ENCODE peak calls at places on chromosomes 2 and 18, in four cellular contexts. One of them, this sample, is unnamed. For H3K4me1, the result is how much of the 10 kb centered on the place peaks cover.

GRCh38 chr2:109646961-109647360 is 32.8 kb downstream of the SOWAHC start:
- DNase-seq in uterus: no peak
- DNase-seq in sigmoid colon: no peak
- DNase-seq in IMR-90: no peak
- DNase-seq in this sample: no peak

GRCh38 chr2:1969701-1970015 is 225.3 kb upstream of the PXDN start:
- DNase-seq in uterus: no peak
- DNase-seq in sigmoid colon: no peak
- DNase-seq in IMR-90: no peak
- DNase-seq in this sample: no peak

GRCh38 chr2:206832886-206833285 is 67.5 kb downstream of the FASTKD2 start:
- DNase-seq in uterus: no peak
- DNase-seq in sigmoid colon: no peak
- DNase-seq in IMR-90: no peak
- DNase-seq in this sample: no peak

GRCh38 chr18:22703883-22704626 is 229.1 kb upstream of the RBBP8 start:
- DNase-seq in IMR-90: peak
- DNase-seq in uterus: no peak
- DNase-seq in sigmoid colon: no peak
- DNase-seq in this sample: no peak

GRCh38 chr2:144505245-144505801 is 14.6 kb downstream of the ZEB2 start:
- DNase-seq in uterus: no peak
- DNase-seq in IMR-90: no peak
- DNase-seq in sigmoid colon: no peak
- DNase-seq in this sample: no peak

GRCh38 chr2:205259131-205259530 is 423.2 kb upstream of the NRP2 start:
- DNase-seq in sigmoid colon: no peak
- DNase-seq in uterus: no peak
- DNase-seq in IMR-90: peak
- DNase-seq in this sample: no peak

GRCh38 chr2:105525201-105525600 is 126.3 kb upstream of the FHL2 start:
- DNase-seq in uterus: no peak
- DNase-seq in IMR-90: no peak
- DNase-seq in sigmoid colon: no peak
- DNase-seq in this sample: no peak

GRCh38 chr2:16640867-16641266 is 24.8 kb downstream of the CYRIA start:
- DNase-seq in sigmoid colon: no peak
- DNase-seq in uterus: peak
- DNase-seq in IMR-90: peak
- DNase-seq in this sample: no peak

GRCh38 chr18:48902023-48902855 is 48.5 kb downstream of the SMAD7 start:
- DNase-seq in sigmoid colon: peak
- DNase-seq in uterus: peak
- DNase-seq in IMR-90: peak
- DNase-seq in this sample: peak

GRCh38 chr18:66124394-66124793 is 373.6 kb downstream of the CDH7 start:
- DNase-seq in IMR-90: no peak
- DNase-seq in uterus: no peak
- DNase-seq in sigmoid colon: no peak
- DNase-seq in this sample: no peak

GRCh38 chr2:176643711-176644110 is 374.5 kb downstream of the MTX2 start:
- DNase-seq in sigmoid colon: peak
- DNase-seq in uterus: peak
- DNase-seq in IMR-90: no peak
- DNase-seq in this sample: no peak

GRCh38 chr2:188665196-188665595 is 309.0 kb upstream of the COL3A1 start:
- DNase-seq in IMR-90: peak
- DNase-seq in sigmoid colon: no peak
- DNase-seq in uterus: no peak
- DNase-seq in this sample: no peak

GRCh38 chr2:239569401-239570090 is 168.7 kb upstream of the HDAC4 start:
- DNase-seq in sigmoid colon: no peak
- DNase-seq in uterus: no peak
- DNase-seq in IMR-90: no peak
- DNase-seq in this sample: no peak

GRCh38 chr2:178403671-178404379 is 47.1 kb downstream of the PRKRA start:
- DNase-seq in IMR-90: no peak
- DNase-seq in sigmoid colon: no peak
- DNase-seq in uterus: no peak
- DNase-seq in this sample: no peak

GRCh38 chr2:54839526-54840255 is 116.2 kb downstream of the EML6 start:
- DNase-seq in sigmoid colon: no peak
- DNase-seq in uterus: no peak
- DNase-seq in IMR-90: no peak
- DNase-seq in this sample: no peak

GRCh38 chr2:173961346-173961705 is 3.8 kb downstream of the SP3 start:
- DNase-seq in sigmoid colon: no peak
- DNase-seq in uterus: no peak
- DNase-seq in IMR-90: peak
- DNase-seq in this sample: no peak

GRCh38 chr2:239249781-239250180 is 151.0 kb downstream of the HDAC4 start:
- DNase-seq in IMR-90: peak
- DNase-seq in sigmoid colon: peak
- DNase-seq in uterus: peak
- DNase-seq in this sample: peak

GRCh38 chr2:70959271-70959761 is 19.1 kb upstream of the ANKRD53 start:
- DNase-seq in IMR-90: no peak
- DNase-seq in uterus: no peak
- DNase-seq in sigmoid colon: no peak
- DNase-seq in this sample: no peak

GRCh38 chr2:232890536-232890895 is 20.5 kb downstream of the SNORC start:
- DNase-seq in uterus: no peak
- DNase-seq in sigmoid colon: no peak
- DNase-seq in IMR-90: no peak
- DNase-seq in this sample: no peak

GRCh38 chr2:224793961-224794360 is 77.8 kb upstream of the CCDC195 start:
- DNase-seq in sigmoid colon: no peak
- DNase-seq in uterus: peak
- DNase-seq in IMR-90: no peak
- DNase-seq in this sample: no peak

GRCh38 chr2:173574713-173575112 is 220.0 kb downstream of the CDCA7 start:
- DNase-seq in IMR-90: peak
- DNase-seq in uterus: no peak
- DNase-seq in sigmoid colon: no peak
- DNase-seq in this sample: no peak

GRCh38 chr2:36582556-36583350 is 15.2 kb downstream of the FEZ2 start:
- DNase-seq in uterus: no peak
- DNase-seq in IMR-90: no peak
- DNase-seq in sigmoid colon: no peak
- DNase-seq in this sample: no peak

GRCh38 chr2:43276962-43277383 is 50.6 kb upstream of the ZFP36L2 start:
- DNase-seq in uterus: peak
- DNase-seq in IMR-90: no peak
- DNase-seq in sigmoid colon: peak
- DNase-seq in this sample: peak

GRCh38 chr2:203893386-203893785 is 25.8 kb downstream of the CTLA4 start:
- DNase-seq in IMR-90: peak
- DNase-seq in sigmoid colon: peak
- DNase-seq in uterus: no peak
- DNase-seq in this sample: no peak

GRCh38 chr2:156803243-156803642 is 367.1 kb downstream of the GPD2 start:
- DNase-seq in uterus: no peak
- DNase-seq in sigmoid colon: no peak
- DNase-seq in IMR-90: no peak
- DNase-seq in this sample: peak

GRCh38 chr2:70328921-70329561 is 27.2 kb upstream of the FAM136A start:
- DNase-seq in IMR-90: no peak
- DNase-seq in uterus: no peak
- DNase-seq in sigmoid colon: no peak
- DNase-seq in this sample: peak

GRCh38 chr2:20213651-20214565 is 11.0 kb downstream of the SDC1 start:
- DNase-seq in uterus: no peak
- DNase-seq in IMR-90: no peak
- DNase-seq in sigmoid colon: no peak
- DNase-seq in this sample: peak

GRCh38 chr2:20211860-20212458 is 13.0 kb downstream of the SDC1 start:
- DNase-seq in uterus: no peak
- DNase-seq in sigmoid colon: no peak
- DNase-seq in IMR-90: no peak
- DNase-seq in this sample: peak

GRCh38 chr2:20212871-20213503 is 11.9 kb downstream of the SDC1 start:
- DNase-seq in IMR-90: no peak
- DNase-seq in sigmoid colon: no peak
- DNase-seq in uterus: no peak
- DNase-seq in this sample: peak

GRCh38 chr2:20211420-20211819 is 13.5 kb downstream of the SDC1 start:
- DNase-seq in uterus: no peak
- DNase-seq in sigmoid colon: no peak
- DNase-seq in IMR-90: no peak
- DNase-seq in this sample: no peak

DNA sequence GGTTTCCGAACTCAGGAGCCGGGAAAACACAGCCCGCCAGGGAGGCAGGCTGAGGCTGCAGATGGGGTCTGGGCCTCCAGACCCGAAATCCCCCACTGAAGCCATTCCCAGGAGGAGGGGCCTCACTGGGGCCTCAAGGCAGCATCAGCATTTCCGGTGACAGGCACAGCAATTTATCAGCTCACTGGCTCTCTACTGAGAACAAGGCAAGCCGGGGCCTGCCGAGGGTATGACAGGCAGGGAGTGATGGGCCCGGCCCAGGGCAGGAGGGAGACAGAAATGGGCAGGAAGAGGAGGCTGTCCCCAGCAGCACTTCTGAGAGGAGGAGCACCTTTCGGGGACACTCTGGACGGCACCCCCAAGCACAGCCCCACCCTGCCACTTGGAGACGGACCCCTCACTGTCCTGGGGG is 12.5 kb downstream of the SDC1 start:
- DNase-seq in sigmoid colon: no peak
- DNase-seq in IMR-90: peak
- DNase-seq in uterus: no peak
- DNase-seq in this sample: no peak
- TF ChIP-seq CTCF in sigmoid colon: no peak
- TF ChIP-seq CTCF in IMR-90: no peak
- TF ChIP-seq CTCF in uterus: no peak
- TF ChIP-seq CTCF in this sample: no peak

DNA sequence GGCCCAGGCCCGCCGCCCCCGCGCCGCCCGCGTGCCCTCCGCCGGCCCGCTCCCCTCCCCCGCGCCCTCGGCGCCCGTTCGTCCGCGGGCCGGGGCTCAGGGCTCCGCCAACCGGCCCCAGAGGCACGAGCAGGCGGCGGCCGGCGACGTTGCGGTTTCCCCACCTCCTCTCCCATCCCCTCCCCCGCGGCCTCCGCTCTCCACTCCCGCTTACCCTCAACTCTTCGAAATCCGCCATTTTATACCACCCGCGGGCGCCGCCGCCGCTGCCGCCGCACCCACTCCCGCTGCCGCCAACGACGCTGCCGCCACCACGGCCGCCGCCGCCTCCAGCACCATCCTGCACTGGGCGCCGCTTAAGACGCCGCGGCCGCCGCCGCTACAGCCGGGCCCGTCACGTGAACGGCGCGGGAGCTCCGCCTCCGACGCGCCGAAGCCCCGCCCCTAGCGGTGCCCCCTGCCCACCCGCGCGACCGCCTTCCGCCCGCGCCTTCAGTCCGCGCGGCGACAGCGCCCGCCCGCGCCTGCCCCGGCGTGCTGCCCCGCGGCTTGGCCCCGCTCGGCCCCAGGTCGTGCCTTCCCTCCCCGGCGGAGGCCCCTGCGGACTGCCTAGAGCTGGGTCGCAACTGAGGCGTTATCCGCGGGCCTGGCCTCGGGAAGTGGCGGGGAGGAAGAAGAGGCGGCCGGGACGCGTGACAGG is at the start of the genes KATNAL2 and PIAS2:
- DNase-seq in sigmoid colon: peak
- DNase-seq in uterus: peak
- DNase-seq in IMR-90: peak
- DNase-seq in this sample: peak
- TF ChIP-seq POLR2A in sigmoid colon: peak
- TF ChIP-seq POLR2A in uterus: peak
- TF ChIP-seq POLR2A in IMR-90: peak
- TF ChIP-seq POLR2A in this sample: peak

DNA sequence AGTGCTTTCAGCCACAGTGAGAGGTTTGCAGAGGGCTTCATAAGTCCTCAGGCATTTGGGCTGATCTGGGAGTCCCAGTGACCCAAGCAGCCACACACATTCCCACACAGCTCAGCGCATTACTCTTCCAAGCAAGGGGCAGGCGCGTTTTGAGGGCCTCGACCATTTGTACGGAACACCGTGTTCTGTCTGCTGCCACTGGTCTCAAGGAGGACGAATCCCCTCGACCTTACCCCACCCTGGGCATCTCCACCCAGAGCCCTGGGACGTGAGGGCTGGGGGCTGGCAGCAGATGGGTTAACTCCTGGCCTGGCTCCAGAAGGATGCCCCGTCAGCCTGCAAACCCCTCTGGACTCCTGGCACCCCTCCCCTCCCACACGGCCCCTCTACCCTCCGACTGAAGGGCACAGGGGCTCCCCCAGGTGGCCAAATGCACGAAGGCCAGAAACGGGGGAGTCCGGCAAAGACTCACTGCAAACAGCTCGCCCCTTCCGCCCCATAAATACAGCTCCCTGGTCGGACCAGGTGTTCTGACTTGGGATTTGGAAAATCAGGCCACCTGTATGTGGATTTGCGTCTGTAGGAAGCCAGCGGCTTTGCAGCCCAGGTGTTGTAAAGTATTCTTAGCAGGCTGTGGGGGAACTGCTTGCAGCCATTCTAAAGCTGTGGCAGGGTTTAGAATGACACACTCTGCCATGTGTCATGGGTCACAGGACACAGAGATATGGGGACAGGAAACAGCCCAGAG is 33.6 kb upstream of the PTMA start:
- DNase-seq in IMR-90: peak
- DNase-seq in sigmoid colon: peak
- DNase-seq in uterus: peak
- DNase-seq in this sample: no peak
- H3K4me1 ChIP-seq in IMR-90: under half
- H3K4me1 ChIP-seq in sigmoid colon: under half
- H3K4me1 ChIP-seq in uterus: under half
- H3K4me1 ChIP-seq in this sample: under half

DNA sequence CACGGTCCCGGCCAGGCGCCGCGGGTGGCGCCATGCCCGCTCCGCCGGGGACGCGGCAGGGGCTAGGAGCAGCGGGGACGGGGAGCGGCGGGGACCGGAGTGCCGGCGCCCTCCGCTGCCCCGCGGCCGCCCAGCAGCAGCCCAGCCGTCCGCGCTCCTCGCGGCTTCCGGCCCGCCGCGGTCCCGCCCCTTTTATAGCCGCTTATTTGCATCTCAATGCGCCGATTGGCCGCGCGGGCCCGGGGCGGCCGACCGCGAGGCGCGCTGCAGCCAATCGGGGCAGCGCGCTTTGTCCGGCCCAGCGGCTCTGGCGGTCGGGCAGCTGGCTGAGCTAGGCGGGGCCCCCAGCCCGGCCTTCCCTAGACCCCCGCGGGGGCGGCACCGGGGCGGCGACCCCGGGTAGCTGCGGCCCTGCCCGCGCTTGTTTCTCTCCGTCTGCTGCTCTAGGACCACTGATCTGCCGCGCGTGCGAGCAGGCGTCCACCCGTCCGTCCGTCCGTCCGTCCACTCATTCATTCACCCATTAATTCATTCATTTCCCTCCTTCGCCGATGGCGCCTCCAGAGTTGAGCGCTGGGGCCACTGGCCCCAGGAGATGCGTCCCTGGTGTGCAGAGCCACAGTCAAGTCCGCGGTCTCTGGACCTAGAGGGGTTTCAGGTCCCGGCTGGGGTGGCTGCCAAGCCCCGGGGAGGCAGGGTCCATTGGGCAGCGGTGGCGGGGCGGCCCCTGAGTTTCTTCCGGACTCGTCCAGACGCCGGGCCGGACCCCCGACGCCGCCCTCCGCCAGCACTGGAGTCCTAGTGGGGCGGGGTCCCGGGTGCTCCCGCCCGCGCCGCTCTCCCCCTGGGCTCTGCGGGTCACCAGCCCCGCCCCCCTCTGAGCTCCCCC is at the start of gene HES6:
- DNase-seq in sigmoid colon: peak
- DNase-seq in uterus: peak
- DNase-seq in IMR-90: peak
- DNase-seq in this sample: peak
- TF ChIP-seq CTCF in sigmoid colon: no peak
- TF ChIP-seq CTCF in uterus: peak
- TF ChIP-seq CTCF in IMR-90: peak
- TF ChIP-seq CTCF in this sample: peak